ENCODE peak calls at places on chromosomes 7 and 10, in six cellular contexts. G is A549, C is NB4, R is K562, Y is GM12878, N is HepG2. F is an unnamed sample.

GRCh38 chr7:101555269-101555920 is 73.7 kb downstream of the MYL10 start:
- DNase-seq in N (no peak), G (no peak), C (no peak), R (no peak), Y (no peak), F (no peak)

GRCh38 chr7:140596751-140597424 is 43.7 kb downstream of the DENND2A start:
- DNase-seq in N (no peak), R (no peak), Y (no peak), C (no peak), G (no peak), F (no peak)

GRCh38 chr7:135185471-135186260 is 15.2 kb upstream of the CYREN start:
- DNase-seq in Y (no peak), G (no peak), C (no peak), R (no peak), N (no peak), F (no peak)

GRCh38 chr7:41874206-41874770 is 171.4 kb upstream of the INHBA start:
- DNase-seq in N (no peak), G (no peak), C (peak), R (no peak), Y (no peak), F (no peak)

GRCh38 chr7:129225206-129225930 is 538 bp downstream of the AHCYL2 start:
- DNase-seq in R (peak), G (peak), Y (no peak), N (peak), C (peak), F (peak)

GRCh38 chr7:47536705-47537611 is 45.0 kb downstream of the TNS3 start:
- DNase-seq in N (no peak), R (no peak), C (no peak), Y (no peak), G (no peak), F (no peak)

GRCh38 chr10:18179901-18180300 is 39.7 kb downstream of the CACNB2 start:
- DNase-seq in C (no peak), G (no peak), N (no peak), Y (no peak), R (no peak), F (no peak)

GRCh38 chr7:110762514-110762913 is 328.4 kb upstream of the LRRN3 start:
- DNase-seq in N (no peak), C (no peak), Y (no peak), R (no peak), G (no peak), F (peak)

GRCh38 chr7:138226001-138226476 is 149.8 kb downstream of the AKR1D1 start:
- DNase-seq in R (peak), N (peak), G (no peak), C (no peak), Y (no peak), F (peak)

GRCh38 chr7:117808910-117809705 is 64.1 kb downstream of the CTTNBP2 start:
- DNase-seq in G (no peak), Y (no peak), N (no peak), C (no peak), R (no peak), F (no peak)

GRCh38 chr10:14583252-14583651 is 191.4 kb downstream of the FAM107B start:
- DNase-seq in R (no peak), N (no peak), G (no peak), Y (no peak), C (no peak), F (no peak)

GRCh38 chr7:32259917-32260596 is 189.8 kb upstream of the PDE1C start:
- DNase-seq in G (no peak), N (no peak), R (no peak), C (no peak), Y (peak), F (no peak)

GRCh38 chr7:33933611-33934281 is 28.4 kb downstream of the BMPER start:
- DNase-seq in G (peak), Y (no peak), C (no peak), R (no peak), N (no peak), F (no peak)

GRCh38 chr7:37921340-37921805 is 933 bp downstream of the EPDR1 start:
- DNase-seq in N (peak), R (peak), C (peak), Y (no peak), G (peak), F (no peak)

GRCh38 chr7:50531401-50531906 is 33.8 kb downstream of the DDC start:
- DNase-seq in R (no peak), C (no peak), N (peak), G (peak), Y (no peak), F (peak)

GRCh38 chr7:112481833-112482669 is 1.3 kb downstream of the LSMEM1 start:
- DNase-seq in C (peak), R (peak), Y (no peak), N (no peak), G (peak), F (peak)

GRCh38 chr7:1388936-1389335 is 70.3 kb downstream of the MICALL2 start:
- DNase-seq in C (peak), G (no peak), Y (no peak), R (no peak), N (no peak), F (no peak)

GRCh38 chr7:107857541-107857912 is 33.5 kb upstream of the DLD start:
- DNase-seq in Y (no peak), N (peak), R (no peak), G (no peak), C (no peak), F (peak)

GRCh38 chr7:107860241-107860961 is 30.6 kb upstream of the DLD start:
- DNase-seq in C (no peak), Y (no peak), R (no peak), N (no peak), G (no peak), F (no peak)

GRCh38 chr7:107858280-107858679 is 32.7 kb upstream of the DLD start:
- DNase-seq in N (no peak), G (no peak), Y (no peak), C (no peak), R (no peak), F (no peak)

GRCh38 chr7:107856806-107857540 is 34.0 kb upstream of the DLD start:
- DNase-seq in G (no peak), C (peak), R (no peak), Y (no peak), N (peak), F (no peak)

GRCh38 chr7:107860981-107861652 is 29.9 kb upstream of the DLD start:
- DNase-seq in Y (no peak), C (no peak), G (no peak), N (no peak), R (no peak), F (no peak)
- TF ChIP-seq MYC in Y (no peak), C (no peak), G (no peak), N (no peak), R (no peak), F (no peak)

GRCh38 chr7:31033674-31034073 is 18.4 kb upstream of the ADCYAP1R1 start:
- DNase-seq in G (no peak), R (no peak), Y (no peak), C (no peak), N (no peak), F (no peak)

DNA sequence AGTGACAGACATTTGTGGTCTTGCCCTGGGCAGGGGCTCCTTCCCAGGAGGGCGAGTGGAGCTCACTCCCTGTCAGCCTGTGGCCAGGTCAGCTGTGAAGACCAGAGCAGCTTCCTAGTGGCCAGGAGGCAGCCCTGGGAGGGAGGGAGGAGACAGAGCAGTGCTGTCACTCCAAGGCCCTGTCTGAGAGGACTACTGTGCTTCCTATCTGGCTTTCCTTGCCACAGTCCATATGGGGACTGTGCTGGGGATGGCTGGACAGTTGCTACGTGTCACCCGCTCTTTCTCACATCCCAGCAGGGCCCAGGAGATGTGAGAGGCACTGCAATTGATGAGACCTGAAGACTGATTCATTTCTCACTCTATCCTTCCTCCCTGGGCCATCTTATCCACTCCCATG is 15.2 kb upstream of the ADCYAP1R1 start:
- DNase-seq in N (no peak), C (no peak), R (no peak), Y (no peak), G (no peak), F (no peak)
- TF ChIP-seq MYC in N (no peak), C (no peak), R (no peak), Y (no peak), G (no peak), F (no peak)

GRCh38 chr7:55314967-55315366 is 50.2 kb upstream of the LANCL2 start:
- DNase-seq in R (no peak), C (no peak), N (no peak), Y (no peak), G (no peak), F (no peak)
- TF ChIP-seq MYC in R (no peak), C (no peak), N (no peak), Y (no peak), G (no peak), F (no peak)

GRCh38 chr10:29344073-29344820 is 55.4 kb downstream of the LYZL1 start:
- DNase-seq in Y (no peak), C (no peak), R (no peak), N (no peak), G (no peak), F (peak)
- TF ChIP-seq MYC in Y (no peak), C (no peak), R (no peak), N (no peak), G (no peak), F (no peak)

GRCh38 chr10:64379898-64380297 is 858.7 kb downstream of the REEP3 start:
- DNase-seq in G (peak), C (peak), N (peak), Y (no peak), R (peak), F (no peak)

DNA sequence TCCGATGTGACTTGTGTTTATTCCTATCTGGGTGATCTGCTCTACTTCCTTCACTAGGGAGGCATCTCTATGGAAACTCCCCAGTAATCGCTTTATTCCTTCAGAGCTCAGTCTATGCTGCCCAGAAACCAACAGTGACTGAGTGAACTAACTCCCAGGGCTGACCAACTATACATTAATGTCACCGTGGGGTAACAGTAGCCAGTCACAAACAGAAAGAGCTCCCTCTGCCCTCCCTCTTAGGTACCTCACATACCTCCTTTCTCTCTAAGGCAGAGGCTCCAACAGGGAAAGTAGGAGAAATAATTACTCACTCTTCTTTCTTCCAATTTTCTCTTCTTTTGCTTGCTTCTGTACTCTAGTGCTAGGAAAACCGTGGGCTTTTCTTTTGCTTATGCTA is 855.0 kb downstream of the REEP3 start:
- DNase-seq in C (no peak), G (no peak), N (no peak), R (no peak), Y (no peak), F (no peak)
- TF ChIP-seq MYC in C (no peak), G (no peak), N (no peak), R (no peak), Y (no peak), F (no peak)

DNA sequence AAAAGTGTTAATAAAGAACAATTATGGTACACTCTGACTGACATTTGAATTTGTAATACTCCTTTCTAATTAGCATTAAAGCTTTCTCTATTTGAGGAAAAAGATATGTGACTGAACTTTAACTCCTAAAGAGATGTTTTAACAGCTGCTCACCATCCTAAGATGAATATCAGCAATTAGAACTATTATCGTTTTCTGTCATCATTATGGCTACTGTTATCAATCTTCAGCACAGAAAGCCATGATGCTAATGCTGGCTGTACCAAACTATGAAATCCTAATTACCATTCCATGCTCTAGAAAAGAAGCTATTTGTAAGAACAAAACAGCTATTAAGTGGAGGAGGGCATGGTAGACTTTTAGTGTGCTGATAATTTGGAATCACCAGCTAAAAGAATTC is 228.8 kb upstream of the CSTF2T start:
- DNase-seq in R (no peak), Y (no peak), C (no peak), N (no peak), G (no peak), F (no peak)
- TF ChIP-seq MYC in R (no peak), Y (no peak), C (no peak), N (no peak), G (no peak), F (no peak)

GRCh38 chr10:116097239-116097751 is 175.7 kb downstream of the GFRA1 start:
- DNase-seq in Y (no peak), R (no peak), N (no peak), C (no peak), G (no peak), F (no peak)

GRCh38 chr10:116096501-116096900 is 176.5 kb downstream of the GFRA1 start:
- DNase-seq in N (no peak), R (no peak), Y (no peak), C (no peak), G (no peak), F (no peak)

GRCh38 chr10:116101616-116102015 is 171.4 kb downstream of the GFRA1 start:
- DNase-seq in G (no peak), Y (no peak), R (no peak), N (no peak), C (no peak), F (no peak)

GRCh38 chr10:116099031-116099430 is 174.0 kb downstream of the GFRA1 start:
- DNase-seq in C (no peak), G (no peak), R (no peak), N (no peak), Y (no peak), F (no peak)

GRCh38 chr10:116098411-116099019 is 174.5 kb downstream of the GFRA1 start:
- DNase-seq in N (no peak), C (no peak), R (no peak), G (no peak), Y (no peak), F (no peak)
- TF ChIP-seq MYC in N (no peak), C (no peak), R (no peak), G (no peak), Y (no peak), F (no peak)

GRCh38 chr10:44920252-44920651 is 9.1 kb downstream of the TMEM72 start:
- DNase-seq in G (no peak), N (no peak), C (no peak), Y (no peak), R (no peak), F (no peak)
- TF ChIP-seq MYC in G (no peak), N (no peak), C (no peak), Y (no peak), R (no peak), F (no peak)

GRCh38 chr7:26376208-26376917 is 84.7 kb downstream of the SNX10 start:
- DNase-seq in Y (no peak), R (no peak), N (peak), C (peak), G (peak), F (peak)
- TF ChIP-seq MYC in Y (no peak), R (no peak), N (no peak), C (peak), G (no peak), F (no peak)

GRCh38 chr10:100943508-100943907 is 25.8 kb upstream of the SEMA4G start:
- DNase-seq in Y (no peak), G (no peak), R (no peak), C (no peak), N (no peak), F (no peak)

GRCh38 chr10:100945754-100946153 is 23.6 kb upstream of the SEMA4G start:
- DNase-seq in R (no peak), N (no peak), G (no peak), Y (no peak), C (no peak), F (no peak)

GRCh38 chr10:100939763-100940344 is 27.1 kb downstream of the SLF2 start:
- DNase-seq in G (no peak), Y (no peak), C (no peak), N (no peak), R (no peak), F (no peak)

GRCh38 chr10:100942229-100942628 is 27.1 kb upstream of the SEMA4G start:
- DNase-seq in R (no peak), N (no peak), C (no peak), G (no peak), Y (no peak), F (no peak)
- TF ChIP-seq MYC in R (no peak), N (no peak), C (no peak), G (no peak), Y (no peak), F (no peak)

F was measured in endothelial cell of umbilical vein.